ENCODE peak calls at places on chromosomes 13 and 19, in six cellular contexts. U, B, W, X, Q and H are unnamed samples.

GRCh38 chr13:108220042-108220441 is 1.9 kb downstream of the ABHD13 start:
- DNase-seq in U (no peak), B (peak), W (no peak), X (no peak), Q (no peak), H (no peak)

GRCh38 chr13:108200781-108201398 is 14.4 kb downstream of the LIG4 start:
- DNase-seq in U (peak), B (no peak), W (no peak), X (no peak), Q (no peak), H (no peak)

GRCh38 chr19:37594982-37595382 is 306 bp downstream of the ZNF540 start:
- DNase-seq in U (peak), B (peak), W (peak), X (peak), Q (peak), H (peak)

GRCh38 chr13:73045036-73045435 is 13.8 kb upstream of the KLF5 start:
- DNase-seq in U (no peak), B (no peak), W (no peak), X (no peak), Q (no peak), H (no peak)

GRCh38 chr19:48858984-48859710 is 9.3 kb downstream of the PLEKHA4 start:
- DNase-seq in U (no peak), B (peak), W (no peak), X (no peak), Q (peak), H (no peak)

GRCh38 chr19:43609872-43610271 is 2.0 kb upstream of the SRRM5 start:
- DNase-seq in U (no peak), B (no peak), W (no peak), X (no peak), Q (no peak), H (no peak)

GRCh38 chr19:46021531-46022041 is 1.3 kb downstream of the PGLYRP1 start:
- DNase-seq in U (no peak), B (no peak), W (no peak), X (no peak), Q (no peak), H (no peak)

GRCh38 chr13:69524459-69525155 is 583.0 kb upstream of the ATXN8OS start:
- DNase-seq in U (no peak), B (no peak), W (no peak), X (no peak), Q (no peak), H (no peak)

GRCh38 chr19:41324921-41325639 is 15.1 kb downstream of the CCDC97 start:
- DNase-seq in U (peak), B (peak), W (peak), X (peak), Q (peak), H (no peak)

DNA sequence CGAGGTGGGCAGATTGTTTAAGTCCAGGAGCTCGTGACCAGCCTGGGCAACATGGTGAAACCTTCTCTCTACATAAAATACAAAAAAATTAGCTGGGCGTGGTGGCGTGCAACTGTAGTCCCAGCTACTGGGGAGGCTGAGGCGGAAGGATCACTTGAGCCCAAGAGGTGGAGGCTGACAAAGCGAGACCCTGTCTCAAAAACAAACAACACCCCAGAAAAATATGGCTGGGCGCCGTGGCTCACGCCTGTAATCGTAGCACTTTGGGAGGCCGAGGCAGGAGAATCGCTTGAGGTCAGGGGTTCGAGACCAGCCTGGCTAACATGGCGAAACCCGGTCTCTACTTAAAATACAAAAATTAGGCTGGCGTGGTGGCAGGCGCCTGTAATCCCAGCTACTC is 3.4 kb upstream of the HNRNPL start:
- DNase-seq in U (no peak), B (no peak), W (no peak), X (peak), Q (no peak), H (no peak)
- H3K27ac ChIP-seq in U (peak), B (peak), W (peak), X (no peak), Q (peak), H (peak)

GRCh38 chr13:42816538-42816937 is 35.2 kb downstream of the FAM216B start:
- DNase-seq in U (no peak), B (no peak), W (no peak), X (no peak), Q (no peak), H (no peak)
- TF ChIP-seq CTCF in U (no peak), B (no peak), W (no peak), X (no peak), Q (no peak), H (no peak)

DNA sequence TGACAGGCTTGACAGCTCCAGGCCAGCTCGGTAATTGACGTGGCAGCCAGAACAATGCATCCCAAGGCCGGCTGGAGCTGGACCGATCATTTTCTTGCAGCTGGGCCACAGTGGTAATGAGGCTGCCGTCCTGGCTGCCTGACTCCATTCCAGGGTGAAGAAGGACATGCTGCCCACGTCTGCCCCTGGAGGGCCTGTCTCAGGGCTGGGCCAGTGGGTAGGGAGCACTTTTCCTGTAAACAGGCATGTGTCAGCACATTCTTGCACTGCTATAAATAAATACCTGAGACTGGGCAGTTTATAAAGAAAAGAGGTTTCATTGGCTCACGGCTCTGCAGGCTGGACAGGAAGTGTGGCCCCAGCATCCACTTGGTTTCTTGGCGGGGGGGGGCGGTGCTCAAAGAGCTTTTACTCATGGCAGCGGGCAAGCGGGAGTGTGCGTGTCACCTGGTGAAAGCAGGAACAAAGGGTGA is 38.1 kb upstream of the KCTD15 start:
- DNase-seq in U (peak), B (peak), W (no peak), X (no peak), Q (no peak), H (no peak)
- H3K27ac ChIP-seq in U (no peak), B (no peak), W (no peak), X (no peak), Q (no peak), H (no peak)

GRCh38 chr13:30704596-30704995 is 30.7 kb upstream of the ALOX5AP start:
- DNase-seq in U (no peak), B (no peak), W (no peak), X (no peak), Q (no peak), H (no peak)

GRCh38 chr13:30705672-30706071 is 29.7 kb upstream of the ALOX5AP start:
- DNase-seq in U (no peak), B (no peak), W (no peak), X (no peak), Q (no peak), H (no peak)

GRCh38 chr13:30700364-30700763 is 35.0 kb upstream of the ALOX5AP start:
- DNase-seq in U (no peak), B (no peak), W (no peak), X (no peak), Q (no peak), H (no peak)

GRCh38 chr13:30698488-30699005 is 36.8 kb upstream of the ALOX5AP start:
- DNase-seq in U (no peak), B (no peak), W (no peak), X (no peak), Q (no peak), H (no peak)

DNA sequence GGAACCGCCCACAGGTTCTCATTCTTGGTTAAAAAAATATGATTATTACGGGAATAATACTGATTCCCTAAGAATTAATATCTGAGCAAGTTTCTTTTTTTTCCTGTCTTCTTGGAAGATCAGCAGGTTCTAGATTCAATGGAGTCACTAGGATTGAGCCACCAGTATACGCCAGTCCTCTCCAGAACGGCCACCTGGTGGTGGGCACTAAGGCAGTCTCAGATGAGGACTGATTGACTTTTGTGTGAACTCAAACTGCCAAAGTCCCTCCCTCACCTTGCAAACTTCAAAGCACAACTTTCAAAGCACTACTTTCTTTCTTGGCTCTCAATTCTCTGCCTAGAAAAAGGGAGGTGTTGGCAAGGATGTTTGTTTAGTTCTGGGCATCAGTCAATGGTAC is 33.3 kb upstream of the ALOX5AP start:
- DNase-seq in U (no peak), B (no peak), W (no peak), X (no peak), Q (no peak), H (no peak)
- TF ChIP-seq CTCF in U (no peak), B (no peak), W (no peak), X (no peak), Q (no peak), H (no peak)

DNA sequence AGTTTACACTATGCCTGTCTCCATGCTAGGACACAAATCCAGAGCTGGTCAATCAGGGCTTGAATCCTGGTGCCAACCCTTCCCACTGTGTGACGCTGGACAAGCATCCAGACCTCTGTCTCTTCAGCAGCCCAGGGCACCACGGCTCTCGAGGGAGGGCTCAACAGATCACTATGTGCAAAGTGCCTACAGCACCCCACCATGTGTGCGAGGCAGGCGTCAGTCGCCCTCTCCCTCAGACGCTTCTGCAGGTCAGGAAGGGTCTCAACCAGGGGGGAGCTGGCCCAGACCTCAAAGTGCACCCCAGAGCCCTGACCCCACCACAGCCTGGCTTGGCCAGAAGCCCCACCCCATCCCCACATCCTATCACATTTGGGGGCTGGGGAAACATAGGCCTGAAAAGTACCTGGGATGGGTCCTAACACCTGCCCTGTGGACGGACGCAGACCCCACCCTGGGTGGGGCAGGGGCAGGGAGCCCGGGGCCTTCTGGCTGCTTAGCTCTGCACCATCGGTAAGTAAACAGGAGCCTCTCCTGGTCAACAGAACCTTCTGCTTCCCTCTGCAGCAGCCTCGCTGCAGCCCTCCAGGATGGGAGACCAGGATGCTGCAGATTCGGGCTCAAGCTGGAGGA is 2.9 kb upstream of the C2CD4C start:
- DNase-seq in U (no peak), B (no peak), W (no peak), X (no peak), Q (no peak), H (no peak)
- H3K27ac ChIP-seq in U (no peak), B (no peak), W (no peak), X (no peak), Q (no peak), H (no peak)

DNA sequence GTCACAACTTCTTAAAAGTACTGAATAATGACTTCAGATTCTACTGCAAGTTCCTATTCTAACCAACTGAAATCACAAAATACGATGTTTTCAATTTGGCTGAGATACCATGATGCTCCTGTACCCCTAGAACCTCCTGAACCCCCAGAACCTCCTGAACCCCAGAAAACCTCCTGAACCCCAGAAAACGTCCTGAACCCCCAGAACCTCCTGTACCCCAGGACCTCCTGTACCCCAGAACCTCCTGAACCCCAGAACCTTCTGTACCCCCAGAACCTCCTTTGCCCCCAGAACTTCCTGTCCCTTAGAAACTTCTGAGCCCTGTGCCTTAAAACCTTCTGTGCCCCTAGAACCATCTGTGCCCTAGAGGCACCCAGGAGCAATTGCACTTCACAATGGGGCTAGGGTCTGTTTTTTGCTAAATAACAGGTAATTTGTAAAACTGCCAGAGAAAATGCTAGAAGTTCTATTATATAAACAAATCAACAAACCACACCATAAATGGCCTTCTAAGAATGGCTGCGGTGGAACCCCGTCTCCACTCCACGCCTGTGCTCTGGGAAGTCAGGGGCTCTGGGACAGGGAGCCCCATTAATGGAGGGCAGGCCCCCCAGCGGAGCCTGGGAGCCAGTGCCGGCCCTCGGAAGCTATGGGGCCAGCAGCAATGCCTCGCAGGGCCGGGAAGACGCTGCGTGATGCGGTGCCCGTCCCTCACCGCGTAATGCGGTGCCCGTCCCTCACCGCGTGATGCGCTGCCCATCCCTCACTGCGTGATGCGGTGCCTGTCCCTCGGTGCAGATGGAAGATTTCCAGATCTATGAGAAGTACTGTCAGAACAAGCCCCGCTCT is 21.3 kb upstream of the F7 start:
- DNase-seq in U (no peak), B (peak), W (no peak), X (no peak), Q (no peak), H (no peak)
- TF ChIP-seq CTCF in U (no peak), B (no peak), W (no peak), X (no peak), Q (no peak), H (no peak)

GRCh38 chr13:29849071-29849541 is 1.3 kb downstream of the UBL3 start:
- DNase-seq in U (peak), B (no peak), W (no peak), X (no peak), Q (peak), H (peak)
- H3K27ac ChIP-seq in U (peak), B (peak), W (peak), X (peak), Q (peak), H (peak)

GRCh38 chr19:33240181-33240771 is 14.6 kb upstream of the SLC7A10 start:
- DNase-seq in U (no peak), B (peak), W (no peak), X (no peak), Q (no peak), H (no peak)

GRCh38 chr19:33241091-33241529 is 15.5 kb upstream of the SLC7A10 start:
- DNase-seq in U (no peak), B (peak), W (no peak), X (no peak), Q (no peak), H (no peak)

GRCh38 chr19:33242911-33243310 is 17.3 kb upstream of the SLC7A10 start:
- DNase-seq in U (no peak), B (no peak), W (no peak), X (no peak), Q (no peak), H (no peak)

GRCh38 chr19:33242129-33242528 is 16.5 kb upstream of the SLC7A10 start:
- DNase-seq in U (no peak), B (no peak), W (no peak), X (no peak), Q (no peak), H (no peak)

GRCh38 chr19:33241530-33242101 is 16.0 kb upstream of the SLC7A10 start:
- DNase-seq in U (peak), B (peak), W (peak), X (no peak), Q (peak), H (no peak)
- TF ChIP-seq CTCF in U (peak), B (peak), W (peak), X (peak), Q (peak), H (peak)

DNA sequence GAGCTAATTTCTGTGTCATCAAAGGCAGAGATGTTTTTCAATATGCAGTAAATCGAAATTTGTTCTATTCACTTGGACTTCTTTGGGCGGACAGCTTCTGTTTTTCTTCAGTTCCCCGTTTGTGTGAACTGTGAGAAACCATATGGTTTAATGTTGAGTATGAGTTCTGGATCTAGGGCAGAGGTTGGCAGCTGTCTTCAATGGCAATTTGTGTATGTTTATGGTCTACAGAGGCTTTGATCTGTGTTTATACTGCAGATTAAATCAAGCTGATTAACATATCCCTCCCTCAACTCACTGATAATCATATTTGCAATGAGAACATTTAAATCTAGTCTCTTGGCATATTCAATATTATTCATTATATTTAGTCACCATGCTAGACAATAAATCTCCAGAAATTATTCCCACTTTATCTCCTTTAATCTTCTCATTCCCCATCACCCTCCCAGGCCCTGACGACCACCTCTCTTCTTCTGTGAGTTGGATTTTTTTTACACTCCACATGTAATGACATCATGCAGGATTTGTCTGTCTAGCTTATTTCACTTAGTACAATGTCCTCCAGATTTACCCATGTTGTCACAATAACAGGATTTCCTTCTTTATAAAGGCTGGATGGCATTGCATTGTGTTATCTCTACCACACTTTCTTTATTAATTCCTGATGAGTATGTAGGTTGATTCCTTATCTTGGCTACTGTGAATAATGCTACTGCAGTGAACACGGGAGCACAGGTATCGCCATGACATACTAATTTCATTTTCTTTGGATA is 9.0 kb downstream of the ZNF331 start:
- DNase-seq in U (no peak), B (no peak), W (no peak), X (no peak), Q (no peak), H (no peak)
- H3K27ac ChIP-seq in U (no peak), B (peak), W (no peak), X (no peak), Q (no peak), H (no peak)